ENCODE peak calls at places on chromosomes 13 and 19, in eight cellular contexts. V is fibroblast of the aortic adventitia, N is small intestine, O is NCI-H2171 treated with DMSO at 0.1 percent for 48 hours, F is hippocampal formation, P is AG04450, Q is foreskin melanocyte, L is left cardiac atrium. C is an unnamed sample.

GRCh38 chr13:81929988-81930387 is 1589.1 kb upstream of the SPRY2 start:
- DNase-seq in N (peak; percentile 4), O (peak; percentile 58), P (no peak), F (no peak), V (no peak), L (no peak), Q (no peak), C (peak; percentile 51)

GRCh38 chr19:38213911-38214625 is 10.0 kb downstream of the DPF1 start:
- DNase-seq in Q (no peak), N (no peak), V (peak; percentile 11), P (no peak), F (no peak), O (no peak), L (no peak), C (no peak)

GRCh38 chr13:74062933-74063332 is 71.3 kb downstream of the KLF12 start:
- DNase-seq in N (no peak), O (peak; percentile 55), V (peak; percentile 79), P (no peak), F (no peak), Q (no peak), L (peak; percentile 60), C (no peak)

GRCh38 chr13:48006396-48006795 is 5.3 kb upstream of the SUCLA2 start:
- DNase-seq in V (no peak), P (no peak), F (no peak), L (no peak), Q (no peak), N (no peak), O (no peak), C (no peak)

GRCh38 chr13:27524981-27525975 is 74.9 kb upstream of the MTIF3 start:
- DNase-seq in P (no peak), N (no peak), L (no peak), F (no peak), Q (no peak), O (peak; percentile 92), V (no peak), C (no peak)

GRCh38 chr13:80338781-80339577 is 1.9 kb downstream of the SPRY2 start:
- DNase-seq in N (peak; percentile 55), L (peak; percentile 76), O (no peak), P (peak; percentile 56), V (peak; percentile 93), Q (peak; percentile 63), F (peak; percentile 77), C (peak; percentile 90)

GRCh38 chr13:113410472-113411201 is 42.7 kb downstream of the ADPRHL1 start:
- DNase-seq in F (no peak), P (peak; percentile 55), O (no peak), N (no peak), L (no peak), V (peak; percentile 41), Q (no peak), C (no peak)

GRCh38 chr19:6740589-6741348 is 1.3 kb downstream of the TRIP10 start:
- DNase-seq in V (no peak), O (no peak), P (no peak), N (peak; percentile 30), L (peak; percentile 82), Q (no peak), F (no peak), C (peak; percentile 80)

GRCh38 chr13:23701646-23702045 is 131.4 kb downstream of the TNFRSF19 start:
- DNase-seq in L (peak; percentile 88), V (peak; percentile 99), N (no peak), Q (no peak), O (no peak), F (no peak), P (no peak), C (no peak)

GRCh38 chr19:14476663-14477401 is 1.7 kb upstream of the PTGER1 start:
- DNase-seq in F (no peak), N (peak; percentile 20), L (peak; percentile 78), V (peak; percentile 89), P (peak; percentile 41), O (no peak), Q (no peak), C (peak; percentile 66)

GRCh38 chr19:39083599-39083982 is 577 bp upstream of the ACP7 start:
- DNase-seq in Q (no peak), P (no peak), F (no peak), L (no peak), N (no peak), V (no peak), O (peak; percentile 7), C (no peak)

GRCh38 chr19:48102870-48103751 is 7.5 kb downstream of the PLA2G4C start:
- DNase-seq in F (no peak), N (peak; percentile 50), L (no peak), V (peak; percentile 63), Q (no peak), O (peak; percentile 35), P (no peak), C (peak; percentile 44)

GRCh38 chr19:1206063-1206732 is 620 bp downstream of the STK11 start:
- DNase-seq in L (no peak), N (no peak), F (no peak), Q (no peak), O (no peak), V (no peak), P (no peak), C (peak; percentile 31)

GRCh38 chr13:27980280-27980998 is 8.1 kb downstream of the URAD start:
- DNase-seq in O (no peak), N (peak; percentile 90), P (no peak), Q (no peak), V (no peak), L (no peak), F (no peak), C (peak; percentile 75)

GRCh38 chr13:22061371-22061805 is 390.5 kb downstream of the FGF9 start:
- DNase-seq in L (no peak), N (peak; percentile 5), V (no peak), F (no peak), O (no peak), Q (no peak), P (no peak), C (no peak)

GRCh38 chr19:50909240-50910070 is 1.7 kb downstream of the KLK4 start:
- DNase-seq in V (no peak), N (peak; percentile 68), P (no peak), F (no peak), Q (no peak), O (peak; percentile 15), L (peak; percentile 37), C (peak; percentile 69)

GRCh38 chr19:41551212-41551610 is 24.8 kb upstream of the CEACAM21 start:
- DNase-seq in P (no peak), O (no peak), L (no peak), Q (no peak), N (no peak), F (no peak), V (no peak), C (no peak)

GRCh38 chr19:18644144-18645034 is 7.6 kb downstream of the KLHL26 start:
- DNase-seq in V (no peak), F (no peak), N (no peak), L (peak; percentile 24), Q (no peak), P (no peak), O (no peak), C (no peak)

GRCh38 chr13:60351816-60352215 is 45.2 kb upstream of the TDRD3 start:
- DNase-seq in F (no peak), Q (no peak), V (no peak), P (no peak), L (no peak), O (no peak), N (no peak), C (no peak)

GRCh38 chr19:45716314-45717130 is 14.2 kb downstream of the FBXO46 start:
- DNase-seq in P (no peak), F (no peak), V (peak; percentile 32), N (peak; percentile 54), Q (peak; percentile 42), O (peak; percentile 45), L (no peak), C (peak; percentile 60)

GRCh38 chr19:9936151-9937000 is at the start of gene OLFM2:
- DNase-seq in Q (no peak), O (peak; percentile 16), L (peak; percentile 42), P (no peak), F (peak; percentile 11), N (no peak), V (no peak), C (peak; percentile 76)

GRCh38 chr13:114063545-114064515 is 68.6 kb downstream of the RASA3 start:
- DNase-seq in Q (no peak), F (peak; percentile 65), O (no peak), P (no peak), V (peak; percentile 71), L (peak; percentile 79), N (peak; percentile 51), C (no peak)

GRCh38 chr19:40424637-40425449 is 949 bp downstream of the SERTAD1 start:
- DNase-seq in Q (peak; percentile 11), F (no peak), O (no peak), N (peak; percentile 33), V (peak; percentile 33), P (no peak), L (no peak), C (no peak)

GRCh38 chr13:59677966-59678814 is 485.5 kb downstream of the DIAPH3 start:
- DNase-seq in F (no peak), N (peak; percentile 60), L (no peak), O (peak; percentile 52), Q (peak; percentile 39), V (peak; percentile 74), P (peak; percentile 43), C (peak; percentile 72)

GRCh38 chr19:2271516-2272103 is 10.4 kb downstream of the PEAK3 start:
- DNase-seq in P (no peak), N (peak; percentile 51), L (no peak), F (no peak), Q (no peak), V (peak; percentile 71), O (no peak), C (peak; percentile 43)

GRCh38 chr13:91031508-91031907 is 316.0 kb upstream of the MIR17HG start:
- DNase-seq in N (no peak), L (no peak), O (no peak), P (no peak), V (no peak), F (no peak), Q (no peak), C (no peak)

GRCh38 chr19:30649934-30650614 is 277.9 kb downstream of the ZNF536 start:
- DNase-seq in O (peak; percentile 89), N (peak; percentile 33), P (no peak), L (no peak), Q (peak; percentile 61), V (peak; percentile 64), F (peak; percentile 29), C (peak; percentile 66)

GRCh38 chr13:112877496-112877895 is 91.5 kb upstream of the MCF2L start:
- DNase-seq in F (no peak), P (no peak), Q (no peak), L (peak; percentile 17), O (no peak), V (no peak), N (no peak), C (no peak)

GRCh38 chr13:43537124-43537523 is 249.6 kb downstream of the ENOX1 start:
- DNase-seq in P (no peak), O (no peak), V (no peak), N (no peak), L (no peak), F (no peak), Q (no peak), C (no peak)

GRCh38 chr13:77503398-77503797 is 32.1 kb upstream of the SCEL start:
- DNase-seq in F (no peak), Q (no peak), V (no peak), N (no peak), L (no peak), O (no peak), P (no peak), C (no peak)

GRCh38 chr19:32864318-32865007 is 5.1 kb downstream of the SLC7A9 start:
- DNase-seq in Q (no peak), L (no peak), F (no peak), N (no peak), O (no peak), P (no peak), V (no peak), C (no peak)

GRCh38 chr19:49442354-49442753 is 1.0 kb upstream of the SLC17A7 start:
- DNase-seq in F (no peak), V (no peak), P (no peak), L (peak; percentile 61), O (peak; percentile 94), Q (peak; percentile 37), N (no peak), C (no peak)

C was measured in hepatocyte.